ENCODE peak calls at places on chromosomes 7 and 10, in four cellular contexts. F is CD8-positive, alpha-beta T cell; D is neural progenitor cell; S is GM23338. P is an unnamed sample.
A peak's percentile ranks its signal among the peaks of the same experiment; 100 is the strongest.

GRCh38 chr10:17669185-17669872 is 25.4 kb downstream of the STAM start:
- DNase-seq in S (no peak), F (no peak), D (no peak), P (no peak)

GRCh38 chr10:63520463-63521388 is 475 bp upstream of the REEP3 start:
- DNase-seq in D (peak; percentile 90), S (peak; percentile 85), F (peak; percentile 14), P (peak; percentile 64)

GRCh38 chr10:73859441-73860049 is 14.8 kb downstream of the CAMK2G start:
- DNase-seq in S (no peak), D (no peak), F (no peak), P (no peak)

GRCh38 chr10:6065406-6065805 is 3.2 kb upstream of the IL2RA start:
- DNase-seq in D (no peak), F (no peak), S (no peak), P (no peak)

GRCh38 chr10:24483701-24484100 is 240.0 kb downstream of the ARHGAP21 start:
- DNase-seq in D (peak; percentile 21), F (no peak), S (peak; percentile 46), P (peak; percentile 79)

GRCh38 chr7:88344956-88345832 is 38.5 kb upstream of the STEAP4 start:
- DNase-seq in F (no peak), D (peak; percentile 82), S (peak; percentile 79), P (peak; percentile 53)

GRCh38 chr7:19589436-19589835 is 119.4 kb downstream of the POLR1F start:
- DNase-seq in F (no peak), S (no peak), D (no peak), P (no peak)

GRCh38 chr7:135706038-135706742 is 21.8 kb downstream of the SLC13A4 start:
- DNase-seq in F (no peak), S (no peak), D (no peak), P (no peak)

GRCh38 chr7:64625114-64626082 is 40.5 kb upstream of the ZNF107 start:
- DNase-seq in S (peak; percentile 53), D (no peak), F (no peak), P (no peak)

GRCh38 chr7:101302641-101303101 is 18.9 kb downstream of the IFT22 start:
- DNase-seq in S (peak; percentile 94), D (peak; percentile 17), F (no peak), P (no peak)

GRCh38 chr7:101306307-101306706 is 15.3 kb downstream of the IFT22 start:
- DNase-seq in F (no peak), S (no peak), D (no peak), P (peak; percentile 18)

GRCh38 chr7:101303102-101303701 is 18.4 kb downstream of the IFT22 start:
- DNase-seq in D (peak; percentile 31), S (peak; percentile 66), F (no peak), P (no peak)

GRCh38 chr7:101308245-101309085 is 13.1 kb downstream of the IFT22 start:
- DNase-seq in F (no peak), S (peak; percentile 95), D (peak; percentile 74), P (peak; percentile 81)
- TF ChIP-seq CTCF in F (no peak), S (no peak), D (peak; percentile 22), P (no peak)

GRCh38 chr10:124955872-124956271 is 13.9 kb downstream of the ZRANB1 start:
- DNase-seq in F (no peak), D (no peak), S (no peak), P (no peak)

GRCh38 chr10:124949543-124949942 is 7.6 kb downstream of the ZRANB1 start:
- DNase-seq in D (no peak), S (no peak), F (no peak), P (no peak)

GRCh38 chr10:124953421-124953820 is 11.5 kb downstream of the ZRANB1 start:
- DNase-seq in F (no peak), S (no peak), D (no peak), P (no peak)

GRCh38 chr10:124955243-124955642 is 13.3 kb downstream of the ZRANB1 start:
- DNase-seq in D (no peak), F (no peak), S (no peak), P (no peak)

DNA sequence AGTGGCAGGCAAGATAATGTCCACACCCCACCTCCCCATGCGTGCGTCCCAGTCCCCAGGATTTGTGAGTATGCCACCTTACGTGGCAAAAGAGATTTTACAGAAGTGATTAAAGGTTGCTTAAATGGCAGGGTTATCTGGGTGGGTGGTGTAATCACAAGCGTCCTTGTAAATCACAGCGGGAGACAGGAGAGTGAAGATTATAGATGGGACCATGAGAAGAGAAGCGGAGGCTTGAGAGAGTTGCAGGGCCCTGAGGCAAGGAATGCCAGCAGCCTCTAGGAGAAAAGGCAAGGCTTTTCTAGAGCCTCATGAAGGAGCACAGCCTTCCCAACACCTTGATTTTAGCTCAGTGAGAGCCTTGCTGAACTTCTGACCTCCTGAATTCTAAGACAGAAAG is 10.2 kb downstream of the ZRANB1 start:
- DNase-seq in S (no peak), D (no peak), F (no peak), P (no peak)
- H3K4me1 ChIP-seq in S (peaks cover 9% of the 10 kb centered on the region), D (no peaks in the 10 kb centered on the region), F (no peaks in the 10 kb centered on the region), P (peaks cover 2% of the 10 kb centered on the region)

DNA sequence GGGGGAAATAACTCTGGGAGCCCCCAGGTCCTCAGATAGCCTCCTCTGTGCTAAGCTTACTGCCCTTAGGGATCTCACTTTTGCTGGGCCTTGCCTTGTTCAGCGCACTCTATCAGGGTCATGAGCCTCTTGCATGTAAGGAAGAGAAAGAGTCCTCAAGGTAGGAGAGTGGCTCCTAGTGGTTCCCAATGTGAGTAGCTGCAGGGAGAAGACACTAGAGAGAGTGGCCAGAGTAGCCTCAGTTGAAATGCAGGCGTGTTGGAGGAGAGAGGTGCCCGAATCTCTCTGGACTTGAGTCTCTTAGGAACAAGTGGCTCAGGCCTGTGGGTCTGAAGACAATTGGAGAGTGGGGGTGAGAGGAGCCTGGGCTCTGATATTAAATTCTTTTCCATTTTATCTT is 94.3 kb upstream of the SORCS3 start:
- DNase-seq in F (no peak), D (peak; percentile 16), S (peak; percentile 42), P (no peak)
- TF ChIP-seq CTCF in F (no peak), D (peak; percentile 32), S (peak; percentile 62), P (no peak)

DNA sequence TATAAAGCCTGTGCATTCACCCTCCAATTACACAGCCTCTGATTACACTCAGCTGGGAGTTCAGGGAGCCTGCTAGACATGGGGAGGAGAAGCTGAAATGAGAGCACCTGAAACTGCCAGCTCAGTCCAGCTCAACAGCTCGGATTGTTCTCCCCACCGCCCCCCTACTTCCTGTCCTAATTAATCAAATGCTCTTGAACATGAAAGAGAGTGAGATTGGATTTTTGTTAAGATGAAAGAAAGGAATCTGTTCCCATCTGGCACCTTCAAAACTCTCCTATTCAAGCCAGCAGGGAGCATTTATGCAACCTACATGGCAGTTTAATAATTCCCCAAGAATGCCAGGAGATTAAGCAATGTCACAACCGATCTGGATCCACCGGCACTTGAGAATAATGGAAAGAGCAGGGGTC is 98.0 kb downstream of the NPSR1 start:
- DNase-seq in F (no peak), S (peak; percentile 7), D (no peak), P (no peak)
- H3K4me1 ChIP-seq in F (no peaks in the 10 kb centered on the region), S (no peaks in the 10 kb centered on the region), D (no peaks in the 10 kb centered on the region), P (no peaks in the 10 kb centered on the region)

DNA sequence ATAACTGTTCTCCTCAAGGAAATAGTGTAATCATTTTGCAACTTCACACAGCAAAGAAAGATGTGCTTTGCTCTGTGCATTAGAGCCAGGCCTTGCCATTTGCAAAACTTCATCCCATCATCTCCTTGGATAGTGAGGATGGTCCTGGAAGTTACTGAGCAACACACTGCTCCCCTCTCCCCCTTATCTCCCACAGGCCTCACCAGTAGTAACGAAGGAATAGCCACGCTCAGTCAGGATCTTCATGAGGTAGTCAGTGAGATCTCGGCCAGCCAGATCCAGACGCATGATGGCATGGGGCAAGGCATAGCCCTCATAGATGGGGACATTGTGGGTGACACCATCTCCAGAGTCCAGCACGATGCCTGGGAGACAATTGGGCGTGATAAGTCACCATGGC is 11.5 kb downstream of the ACTA2 start:
- DNase-seq in S (no peak), F (no peak), D (no peak), P (no peak)
- TF ChIP-seq CTCF in S (no peak), F (no peak), D (no peak), P (no peak)